ENCODE peak calls at places on chromosomes 2 and 18, in six cellular contexts. P is AG09309, Y is AG09319, Z is myocyte, U is anterior cingulate cortex, O is ELF-1. C is an unnamed sample.

GRCh38 chr2:96145028-96145939 is at the start of gene DUSP2:
- DNase-seq in P (no peak), Y (no peak), Z (peak), U (peak), O (peak), C (no peak)

GRCh38 chr2:8819948-8820347 is 17.5 kb downstream of the KIDINS220 start:
- DNase-seq in P (no peak), Y (no peak), Z (no peak), U (no peak), O (no peak), C (no peak)

GRCh38 chr18:44507729-44508325 is 172.9 kb upstream of the SETBP1 start:
- DNase-seq in P (no peak), Y (no peak), Z (no peak), U (no peak), O (no peak), C (no peak)

GRCh38 chr2:236167297-236168109 is 683 bp downstream of the GBX2 start:
- DNase-seq in P (no peak), Y (no peak), Z (peak), U (no peak), O (peak), C (no peak)

GRCh38 chr2:72919414-72920316 is 2.3 kb downstream of the EMX1 start:
- DNase-seq in P (no peak), Y (no peak), Z (no peak), U (no peak), O (peak), C (no peak)

GRCh38 chr2:171747371-171747770 is 60.1 kb downstream of the DYNC1I2 start:
- DNase-seq in P (no peak), Y (no peak), Z (no peak), U (no peak), O (no peak), C (no peak)

GRCh38 chr2:98026927-98027522 is 31.3 kb upstream of the TMEM131 start:
- DNase-seq in P (no peak), Y (no peak), Z (peak), U (no peak), O (no peak), C (no peak)

GRCh38 chr2:73926493-73927327 is at the start of gene DGUOK:
- DNase-seq in P (peak), Y (peak), Z (peak), U (peak), O (peak), C (peak)

GRCh38 chr2:8433390-8433789 is 248.5 kb upstream of the ID2 start:
- DNase-seq in P (no peak), Y (no peak), Z (no peak), U (no peak), O (no peak), C (no peak)